ENCODE peak calls at places on chromosomes 5 and 9, in four cellular contexts. W, R, D and H are unnamed samples.

GRCh38 chr5:170434953-170435605 is 45.9 kb upstream of the KCNMB1 start:
- DNase-seq in W (peak), R (peak), D (peak), H (peak)

GRCh38 chr9:92529124-92529523 is 6.7 kb downstream of the ECM2 start:
- DNase-seq in W (no peak), R (no peak), D (no peak), H (no peak)

GRCh38 chr5:98402130-98402529 is 371.3 kb upstream of the RGMB start:
- DNase-seq in R (no peak), W (no peak), D (no peak), H (no peak)

GRCh38 chr5:116766470-116766947 is 191.9 kb upstream of the SEMA6A start:
- DNase-seq in R (peak), W (peak), D (no peak), H (no peak)

GRCh38 chr5:141753971-141754713 is 72.1 kb upstream of the ARAP3 start:
- DNase-seq in R (no peak), W (peak), D (peak), H (peak)

GRCh38 chr9:101639785-101640437 is 45.1 kb upstream of the PPP3R2 start:
- DNase-seq in W (no peak), D (no peak), R (no peak), H (no peak)

GRCh38 chr9:117494401-117495130 is 79.7 kb upstream of the ASTN2 start:
- DNase-seq in R (no peak), D (no peak), W (no peak), H (no peak)

GRCh38 chr5:78541058-78541624 is 107.4 kb downstream of the LHFPL2 start:
- DNase-seq in W (no peak), D (no peak), R (no peak), H (no peak)

GRCh38 chr5:73902327-73903051 is 276.5 kb downstream of the ARHGEF28 start:
- DNase-seq in R (peak), W (peak), D (no peak), H (peak)

GRCh38 chr9:137506702-137507171 is 43.5 kb downstream of the PNPLA7 start:
- DNase-seq in D (no peak), W (no peak), R (no peak), H (no peak)

GRCh38 chr5:5822729-5823257 is 400.3 kb downstream of the ICE1 start:
- DNase-seq in R (no peak), W (no peak), D (no peak), H (no peak)

GRCh38 chr9:117134826-117135411 is 279.9 kb downstream of the ASTN2 start:
- DNase-seq in D (no peak), R (no peak), W (no peak), H (no peak)

GRCh38 chr9:2427016-2427891 is 194.3 kb upstream of the VLDLR start:
- DNase-seq in W (no peak), D (no peak), R (no peak), H (no peak)

GRCh38 chr5:114935490-114935889 is 234.2 kb downstream of the TRIM36 start:
- DNase-seq in W (no peak), R (no peak), D (no peak), H (no peak)

GRCh38 chr5:159043551-159043950 is 56.2 kb downstream of the EBF1 start:
- DNase-seq in D (no peak), W (no peak), R (no peak), H (no peak)

GRCh38 chr9:35510745-35511428 is 21.0 kb downstream of the RUSC2 start:
- DNase-seq in D (no peak), R (peak), W (peak), H (no peak)

GRCh38 chr9:71270554-71270953 is 149.1 kb upstream of the TRPM3 start:
- DNase-seq in W (no peak), R (no peak), D (no peak), H (no peak)

GRCh38 chr5:57532513-57533497 is 50.2 kb upstream of the ACTBL2 start:
- DNase-seq in W (no peak), R (no peak), D (no peak), H (no peak)

GRCh38 chr5:102561894-102562760 is 63.3 kb upstream of the SLCO6A1 start:
- DNase-seq in R (peak), D (peak), W (no peak), H (peak)

GRCh38 chr5:160271396-160271795 is 41.0 kb downstream of the CCNJL start:
- DNase-seq in D (no peak), R (no peak), W (no peak), H (no peak)

GRCh38 chr5:154176191-154176590 is 14.3 kb upstream of the GALNT10 start:
- DNase-seq in R (no peak), W (no peak), D (no peak), H (no peak)

GRCh38 chr9:90055226-90055625 is 450.4 kb downstream of the GADD45G start:
- DNase-seq in W (no peak), R (no peak), D (no peak), H (no peak)

GRCh38 chr5:77180167-77181081 is 30.1 kb upstream of the PDE8B start:
- DNase-seq in W (no peak), D (peak), R (no peak), H (no peak)

GRCh38 chr5:93221-93980 is 1.4 kb downstream of the PLEKHG4B start:
- DNase-seq in W (no peak), R (no peak), D (no peak), H (no peak)

GRCh38 chr9:76082062-76082461 is 191.6 kb downstream of the PCSK5 start:
- DNase-seq in R (no peak), W (no peak), D (no peak), H (no peak)

GRCh38 chr5:138466900-138467710 is 1.8 kb downstream of the EGR1 start:
- DNase-seq in R (no peak), D (no peak), W (no peak), H (no peak)

GRCh38 chr5:79806741-79807140 is 117.1 kb downstream of the CMYA5 start:
- DNase-seq in R (no peak), W (no peak), D (no peak), H (peak)

GRCh38 chr5:96517294-96517693 is 84.2 kb upstream of the PCSK1 start:
- DNase-seq in W (no peak), R (no peak), D (no peak), H (no peak)

GRCh38 chr5:67013719-67014118 is 182.9 kb downstream of the CD180 start:
- DNase-seq in D (no peak), R (no peak), W (no peak), H (no peak)

GRCh38 chr5:177495243-177496060 is 2.0 kb downstream of the PDLIM7 start:
- DNase-seq in R (peak), D (peak), W (no peak), H (no peak)

GRCh38 chr9:90002299-90003045 is 397.7 kb downstream of the GADD45G start:
- DNase-seq in R (no peak), D (no peak), W (no peak), H (no peak)

GRCh38 chr9:105065119-105066088 is 137.4 kb upstream of the ABCA1 start:
- DNase-seq in R (peak), D (no peak), W (no peak), H (no peak)

GRCh38 chr9:136051568-136052432 is 43.3 kb downstream of the NACC2 start:
- DNase-seq in R (peak), W (peak), D (peak), H (no peak)

GRCh38 chr5:61327761-61328753 is 4.0 kb upstream of the ZSWIM6 start:
- DNase-seq in W (peak), R (peak), D (no peak), H (no peak)

GRCh38 chr5:43301653-43302091 is 11.5 kb downstream of the HMGCS1 start:
- DNase-seq in W (no peak), R (no peak), D (no peak), H (no peak)

GRCh38 chr9:125377584-125378250 is 116.1 kb downstream of the GAPVD1 start:
- DNase-seq in R (no peak), D (no peak), W (no peak), H (no peak)
- TF ChIP-seq KDM1A in R (no peak), D (no peak), W (no peak), H (no peak)

GRCh38 chr9:133702798-133703570 is 35.2 kb downstream of the SARDH start:
- DNase-seq in W (no peak), D (no peak), R (no peak), H (no peak)
- TF ChIP-seq KDM1A in W (no peak), D (no peak), R (no peak), H (no peak)

GRCh38 chr9:6564868-6565267 is 80.7 kb downstream of the GLDC start:
- DNase-seq in D (no peak), W (no peak), R (no peak), H (no peak)
- TF ChIP-seq KDM1A in D (no peak), W (no peak), R (no peak), H (no peak)

GRCh38 chr9:130450344-130451003 is 5.7 kb downstream of the ASS1 start:
- DNase-seq in W (no peak), D (no peak), R (peak), H (no peak)

GRCh38 chr9:130446111-130446861 is 1.5 kb downstream of the ASS1 start:
- DNase-seq in R (peak), W (no peak), D (peak), H (peak)

GRCh38 chr9:130448771-130449170 is 4.0 kb downstream of the ASS1 start:
- DNase-seq in W (no peak), D (no peak), R (no peak), H (no peak)

GRCh38 chr9:130447193-130447816 is 2.5 kb downstream of the ASS1 start:
- DNase-seq in W (no peak), D (no peak), R (no peak), H (no peak)

DNA sequence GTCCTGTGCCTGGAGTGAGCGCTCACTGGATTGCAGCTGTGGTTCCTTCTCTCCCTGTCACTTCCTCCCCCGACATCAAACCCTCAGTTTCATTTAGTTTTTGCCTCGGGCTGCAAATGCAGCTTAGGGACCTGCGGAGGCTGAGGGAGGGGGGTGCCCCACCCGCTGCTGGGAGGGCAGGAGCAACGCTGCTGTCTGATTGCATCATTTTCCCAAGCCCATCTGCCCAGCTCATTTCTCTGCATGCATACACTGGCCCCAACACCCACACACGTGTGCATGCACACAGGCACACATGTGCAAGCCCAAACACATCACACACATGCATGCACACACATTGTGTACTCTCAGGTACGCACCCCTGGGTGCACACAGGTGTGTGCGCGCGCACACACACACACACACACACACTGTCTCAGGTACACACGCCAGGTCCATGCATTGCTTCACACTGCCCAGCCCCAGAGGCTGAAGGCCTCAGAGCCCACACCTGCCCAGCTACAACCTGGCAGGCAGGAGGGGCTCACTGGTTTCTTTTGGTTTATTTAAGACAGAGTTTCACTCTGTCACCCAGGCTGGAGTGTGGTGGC is 3.4 kb downstream of the ASS1 start:
- DNase-seq in R (no peak), D (no peak), W (no peak), H (no peak)
- TF ChIP-seq KDM1A in R (no peak), D (peak), W (no peak), H (no peak)

GRCh38 chr9:31606678-31607077 is 777.8 kb upstream of the ACO1 start:
- DNase-seq in D (no peak), R (no peak), W (no peak), H (no peak)
- TF ChIP-seq KDM1A in D (no peak), R (no peak), W (no peak), H (no peak)

GRCh38 chr5:135460246-135461033 is 8.3 kb upstream of the TIFAB start:
- DNase-seq in W (no peak), R (no peak), D (no peak), H (no peak)

GRCh38 chr5:135465391-135466122 is 13.4 kb upstream of the TIFAB start:
- DNase-seq in R (no peak), W (no peak), D (no peak), H (no peak)

GRCh38 chr5:135458921-135459331 is 6.8 kb upstream of the TIFAB start:
- DNase-seq in R (no peak), D (no peak), W (no peak), H (peak)

GRCh38 chr5:135461752-135462151 is 9.6 kb upstream of the TIFAB start:
- DNase-seq in D (no peak), W (no peak), R (no peak), H (no peak)

GRCh38 chr5:135462304-135462703 is 10.2 kb upstream of the TIFAB start:
- DNase-seq in D (peak), W (peak), R (peak), H (peak)
- TF ChIP-seq KDM1A in D (no peak), W (no peak), R (no peak), H (no peak)

GRCh38 chr9:109033941-109034700 is 20.8 kb upstream of the CTNNAL1 start:
- DNase-seq in W (no peak), R (no peak), D (no peak), H (no peak)

GRCh38 chr9:109036744-109037680 is 23.7 kb upstream of the CTNNAL1 start:
- DNase-seq in W (no peak), R (peak), D (no peak), H (no peak)

GRCh38 chr9:109037946-109038345 is 24.6 kb upstream of the CTNNAL1 start:
- DNase-seq in D (no peak), R (peak), W (no peak), H (no peak)

GRCh38 chr9:109039539-109039938 is 26.2 kb upstream of the CTNNAL1 start:
- DNase-seq in R (no peak), D (no peak), W (no peak), H (no peak)

DNA sequence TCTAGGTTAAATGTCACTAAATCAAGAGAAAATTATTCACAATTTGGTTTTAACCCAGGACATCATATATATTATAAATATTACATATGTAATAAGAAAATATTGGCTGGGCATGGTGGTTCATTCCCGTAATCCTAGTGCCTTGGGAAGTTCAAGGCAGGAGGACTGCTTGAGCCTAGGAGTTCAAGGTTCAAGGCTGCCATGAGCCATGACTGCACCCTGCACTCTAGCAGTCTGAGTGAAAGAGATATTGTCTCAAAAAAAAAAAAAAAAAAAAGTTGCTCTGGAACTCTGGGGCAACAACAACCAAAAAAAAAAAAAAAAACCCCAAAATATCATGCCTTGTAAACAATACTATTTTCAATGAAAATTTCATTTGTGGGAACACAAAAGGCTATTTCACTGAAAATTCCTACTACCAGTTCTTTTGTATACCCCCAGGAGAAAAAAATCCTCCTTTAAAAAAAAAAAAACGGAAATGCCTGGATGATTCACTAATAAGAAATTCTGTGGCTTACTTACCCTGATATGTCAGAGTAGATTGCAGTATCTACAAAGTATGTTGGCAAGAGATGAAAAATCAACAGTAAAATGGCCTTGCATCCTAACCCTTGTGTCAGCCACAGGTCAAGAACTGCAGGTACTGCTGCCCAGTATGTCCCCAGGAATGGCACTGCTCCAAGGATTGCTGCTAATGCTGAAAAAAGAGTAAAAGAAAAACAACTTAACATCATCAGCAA is 22.6 kb upstream of the CTNNAL1 start:
- DNase-seq in R (peak), D (no peak), W (peak), H (no peak)
- TF ChIP-seq KDM1A in R (no peak), D (no peak), W (no peak), H (no peak)

DNA sequence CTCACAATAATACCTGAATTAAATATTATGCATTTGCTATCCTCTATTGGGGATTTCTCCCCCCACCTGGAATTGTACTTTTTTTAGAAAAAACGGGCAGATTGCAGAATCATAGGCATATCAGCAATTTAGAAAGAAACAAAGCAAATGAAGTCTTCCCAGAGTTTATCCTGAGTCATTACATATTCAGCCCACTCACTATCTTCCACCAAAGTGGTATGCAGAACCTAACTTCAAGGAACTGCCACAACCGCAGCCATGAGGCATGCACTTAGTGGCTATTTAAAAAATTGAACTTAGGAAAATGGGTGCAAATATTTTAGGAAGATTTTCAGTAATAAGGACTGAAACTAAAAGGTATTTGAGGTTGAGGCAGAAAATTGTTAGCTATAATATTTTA is 48.6 kb downstream of the UBAP1 start:
- DNase-seq in W (no peak), R (no peak), D (no peak), H (no peak)
- TF ChIP-seq KDM1A in W (no peak), R (no peak), D (no peak), H (no peak)